ENCODE peak calls at places on chromosomes 5 and 9, in four cellular contexts. B is epithelial cell of esophagus, L is cardiac muscle cell, F is putamen. D is an unnamed sample.

GRCh38 chr9:82492274-82492673 is 503.7 kb downstream of the SPATA31D1 start:
- DNase-seq in B (no peak), L (no peak), F (no peak), D (no peak)

GRCh38 chr5:126446498-126447224 is 23.5 kb downstream of the GRAMD2B start:
- DNase-seq in B (peak), L (no peak), F (no peak), D (no peak)

GRCh38 chr5:126100767-126101166 is 322.4 kb upstream of the GRAMD2B start:
- DNase-seq in B (no peak), L (peak), F (no peak), D (peak)

GRCh38 chr9:91784673-91785402 is 165.2 kb downstream of the ROR2 start:
- DNase-seq in B (no peak), L (no peak), F (no peak), D (no peak)

GRCh38 chr5:146890733-146891440 is 12.3 kb upstream of the PPP2R2B start:
- DNase-seq in B (peak), L (no peak), F (no peak), D (no peak)

GRCh38 chr5:97375959-97376358 is 192.9 kb upstream of the RIOK2 start:
- DNase-seq in B (no peak), L (no peak), F (no peak), D (no peak)

GRCh38 chr9:3525088-3525835 is 539 bp downstream of the RFX3 start:
- DNase-seq in B (no peak), L (peak), F (no peak), D (peak)

GRCh38 chr5:134857401-134857800 is 11.6 kb downstream of the C5orf24 start:
- DNase-seq in B (no peak), L (no peak), F (no peak), D (no peak)

GRCh38 chr5:52801329-52801728 is 13.6 kb downstream of the ITGA1 start:
- DNase-seq in B (peak), L (peak), F (no peak), D (no peak)

GRCh38 chr5:4555739-4556285 is 584.3 kb upstream of the ADAMTS16 start:
- DNase-seq in B (no peak), L (no peak), F (no peak), D (no peak)

GRCh38 chr9:20048985-20049384 is 260.1 kb upstream of the SLC24A2 start:
- DNase-seq in B (no peak), L (no peak), F (no peak), D (no peak)

GRCh38 chr5:123951204-123951977 is 439.4 kb downstream of the CSNK1G3 start:
- DNase-seq in B (peak), L (no peak), F (no peak), D (no peak)

GRCh38 chr5:68375540-68375939 is 160.0 kb downstream of the PIK3R1 start:
- DNase-seq in B (peak), L (no peak), F (no peak), D (no peak)

GRCh38 chr5:76604838-76605237 is 18.4 kb downstream of the F2RL2 start:
- DNase-seq in B (peak), L (no peak), F (no peak), D (no peak)

GRCh38 chr9:98978231-98978681 is 34.5 kb downstream of the COL15A1 start:
- DNase-seq in B (no peak), L (no peak), F (no peak), D (no peak)

GRCh38 chr9:78144008-78144381 is 91.9 kb upstream of the CEP78 start:
- DNase-seq in B (no peak), L (no peak), F (no peak), D (no peak)

GRCh38 chr5:159509002-159509660 is 178.8 kb upstream of the IL12B start:
- DNase-seq in B (no peak), L (no peak), F (no peak), D (no peak)

GRCh38 chr9:22342489-22343217 is 104.0 kb upstream of the DMRTA1 start:
- DNase-seq in B (peak), L (no peak), F (no peak), D (no peak)

GRCh38 chr9:32825203-32825602 is 41.9 kb downstream of the TMEM215 start:
- DNase-seq in B (no peak), L (peak), F (no peak), D (no peak)

GRCh38 chr9:69922646-69923045 is 102.0 kb downstream of the CFAP95 start:
- DNase-seq in B (no peak), L (no peak), F (no peak), D (no peak)

GRCh38 chr9:7936201-7936600 is 136.6 kb upstream of the DMAC1 start:
- DNase-seq in B (no peak), L (no peak), F (no peak), D (no peak)

GRCh38 chr5:94618493-94619328 is at the start of the genes KIAA0825 and SLF1:
- DNase-seq in B (peak), L (peak), F (peak), D (peak)

GRCh38 chr5:113092683-113093082 is 116.1 kb downstream of the DCP2 start:
- DNase-seq in B (peak), L (no peak), F (no peak), D (no peak)

GRCh38 chr5:39578887-39579497 is 154.2 kb upstream of the DAB2 start:
- DNase-seq in B (peak), L (peak), F (no peak), D (no peak)

GRCh38 chr9:131270171-131271015 is 5.9 kb downstream of the FAM78A start:
- DNase-seq in B (no peak), L (no peak), F (no peak), D (no peak)

GRCh38 chr9:35673132-35673997 is at the start of gene CA9:
- DNase-seq in B (peak), L (no peak), F (no peak), D (no peak)

GRCh38 chr5:40260351-40260750 is 419.4 kb upstream of the PTGER4 start:
- DNase-seq in B (no peak), L (no peak), F (no peak), D (no peak)

GRCh38 chr9:124293712-124294504 is 36.2 kb downstream of the NEK6 start:
- DNase-seq in B (peak), L (no peak), F (no peak), D (no peak)

GRCh38 chr5:102090770-102091169 is 205.3 kb downstream of the SLCO4C1 start:
- DNase-seq in B (peak), L (peak), F (no peak), D (peak)

GRCh38 chr9:137199411-137200121 is 975 bp downstream of the TPRN start:
- DNase-seq in B (no peak), L (no peak), F (no peak), D (no peak)

GRCh38 chr5:131303537-131303936 is 39.7 kb downstream of the CDC42SE2 start:
- DNase-seq in B (peak), L (no peak), F (no peak), D (no peak)

GRCh38 chr5:115979628-115980041 is 17.4 kb downstream of the LVRN start:
- DNase-seq in B (no peak), L (no peak), F (no peak), D (no peak)

GRCh38 chr9:114513050-114513951 is 8.0 kb upstream of the WHRN start:
- DNase-seq in B (no peak), L (no peak), F (no peak), D (no peak)

GRCh38 chr5:55899344-55899743 is 48.2 kb downstream of the IL31RA start:
- DNase-seq in B (peak), L (no peak), F (no peak), D (no peak)

GRCh38 chr9:93642961-93643360 is 66.6 kb downstream of the PHF2 start:
- DNase-seq in B (no peak), L (no peak), F (no peak), D (no peak)

GRCh38 chr5:134145061-134145757 is 30.7 kb downstream of the TCF7 start:
- DNase-seq in B (no peak), L (no peak), F (no peak), D (no peak)